ENCODE peak calls at places on chromosomes 13 and 19, in six cellular contexts. W is pons; U is A549; C is activated CD4-positive, alpha-beta T cell treated with anti-CD3 and anti-CD28 coated beads for 24 hours; O is activated naive CD4-positive, alpha-beta T cell treated with Interleukin-2 at 50 U/mL for 16 hours; Q is GM06990. G is an unnamed sample.

GRCh38 chr19:46101293-46101692 is 23.2 kb downstream of the IGFL3 start:
- DNase-seq in W (no peak), U (no peak), C (no peak), O (no peak), Q (no peak), G (no peak)

GRCh38 chr19:51365211-51366049 is 758 bp downstream of the ETFB start:
- DNase-seq in W (peak; percentile 65), U (no peak), C (no peak), O (peak; percentile 21), Q (no peak), G (peak; percentile 30)

GRCh38 chr13:52980695-52981094 is 47.9 kb upstream of the OLFM4 start:
- DNase-seq in W (no peak), U (no peak), C (no peak), O (no peak), Q (no peak), G (no peak)

GRCh38 chr13:41563501-41564001 is 106.2 kb downstream of the RGCC start:
- DNase-seq in W (peak; percentile 89), U (no peak), C (no peak), O (no peak), Q (no peak), G (no peak)

GRCh38 chr13:40969169-40969901 is 49.8 kb downstream of the ELF1 start:
- DNase-seq in W (no peak), U (no peak), C (no peak), O (no peak), Q (no peak), G (no peak)

GRCh38 chr19:46732966-46733692 is 12.7 kb upstream of the FKRP start:
- DNase-seq in W (no peak), U (peak; percentile 47), C (no peak), O (no peak), Q (no peak), G (no peak)

GRCh38 chr19:33831835-33832234 is 35.2 kb downstream of the KCTD15 start:
- DNase-seq in W (no peak), U (no peak), C (no peak), O (no peak), Q (no peak), G (no peak)

GRCh38 chr19:14127929-14128509 is 8.4 kb downstream of the ASF1B start:
- DNase-seq in W (peak; percentile 68), U (no peak), C (no peak), O (no peak), Q (peak; percentile 50), G (no peak)

GRCh38 chr13:50911937-50912624 is 2.5 kb downstream of the RNASEH2B start:
- DNase-seq in W (peak; percentile 86), U (peak; percentile 58), C (peak; percentile 93), O (peak; percentile 91), Q (peak; percentile 76), G (peak; percentile 58)

GRCh38 chr19:46347572-46347883 is 641 bp downstream of the PPP5C start:
- DNase-seq in W (no peak), U (no peak), C (no peak), O (no peak), Q (no peak), G (no peak)

GRCh38 chr19:32688315-32688714 is 3.3 kb upstream of the NUDT19 start:
- DNase-seq in W (no peak), U (no peak), C (no peak), O (no peak), Q (no peak), G (no peak)

GRCh38 chr13:45861352-45861751 is 9.8 kb upstream of the SIAH3 start:
- DNase-seq in W (no peak), U (no peak), C (no peak), O (no peak), Q (no peak), G (no peak)

GRCh38 chr13:46321494-46322225 is 65.4 kb downstream of the RUBCNL start:
- DNase-seq in W (peak; percentile 74), U (peak; percentile 26), C (peak; percentile 63), O (peak; percentile 72), Q (no peak), G (peak; percentile 50)

GRCh38 chr19:16445238-16446107 is 26.3 kb downstream of the EPS15L1 start:
- DNase-seq in W (no peak), U (no peak), C (no peak), O (no peak), Q (peak; percentile 76), G (no peak)

GRCh38 chr19:12052571-12053169 is at the start of gene ZNF878:
- DNase-seq in W (peak; percentile 86), U (no peak), C (peak; percentile 62), O (peak; percentile 56), Q (peak; percentile 83), G (peak; percentile 82)

GRCh38 chr19:55027472-55028337 is 10.4 kb downstream of the GP6 start:
- DNase-seq in W (no peak), U (no peak), C (no peak), O (no peak), Q (no peak), G (no peak)

GRCh38 chr19:41218615-41219507 is at the start of gene AXL:
- DNase-seq in W (peak; percentile 61), U (peak; percentile 97), C (no peak), O (no peak), Q (no peak), G (no peak)

GRCh38 chr13:61247149-61247936 is 168.3 kb downstream of the PCDH20 start:
- DNase-seq in W (no peak), U (no peak), C (no peak), O (no peak), Q (peak; percentile 2), G (no peak)

GRCh38 chr13:60427285-60427684 is 30.3 kb downstream of the TDRD3 start:
- DNase-seq in W (no peak), U (no peak), C (no peak), O (no peak), Q (peak; percentile 55), G (no peak)

GRCh38 chr19:56595548-56595899 is 422 bp downstream of the ZNF71 start:
- DNase-seq in W (no peak), U (no peak), C (no peak), O (no peak), Q (no peak), G (no peak)

GRCh38 chr13:95193509-95194230 is 107.6 kb downstream of the ABCC4 start:
- DNase-seq in W (peak; percentile 37), U (no peak), C (no peak), O (no peak), Q (no peak), G (no peak)

GRCh38 chr13:107121793-107122192 is 553.9 kb upstream of the ARGLU1 start:
- DNase-seq in W (no peak), U (no peak), C (no peak), O (no peak), Q (no peak), G (no peak)

GRCh38 chr19:55959996-55960675 is 12.5 kb downstream of the NLRP8 start:
- DNase-seq in W (no peak), U (no peak), C (no peak), O (no peak), Q (no peak), G (no peak)

GRCh38 chr13:23744315-23744714 is 144.9 kb downstream of the MIPEP start:
- DNase-seq in W (no peak), U (no peak), C (no peak), O (no peak), Q (no peak), G (no peak)

GRCh38 chr19:44752816-44753618 is 4.5 kb downstream of the BCL3 start:
- DNase-seq in W (peak; percentile 54), U (peak; percentile 93), C (peak; percentile 93), O (peak; percentile 95), Q (peak; percentile 95), G (peak; percentile 93)

GRCh38 chr19:45615795-45616708 is 14.0 kb upstream of the GPR4 start:
- DNase-seq in W (no peak), U (peak; percentile 96), C (peak; percentile 82), O (peak; percentile 79), Q (peak; percentile 91), G (no peak)

GRCh38 chr13:64206430-64207225 is 2791.0 kb upstream of the PCDH20 start:
- DNase-seq in W (no peak), U (no peak), C (no peak), O (no peak), Q (no peak), G (no peak)

GRCh38 chr13:75372923-75373841 is 108.8 kb downstream of the TBC1D4 start:
- DNase-seq in W (no peak), U (no peak), C (no peak), O (no peak), Q (no peak), G (no peak)

GRCh38 chr19:50492303-50493052 is 15.8 kb upstream of the GARIN5A start:
- DNase-seq in W (no peak), U (no peak), C (no peak), O (peak; percentile 43), Q (no peak), G (no peak)

GRCh38 chr13:28493740-28494536 is 990 bp downstream of the FLT1 start:
- DNase-seq in W (no peak), U (no peak), C (no peak), O (no peak), Q (no peak), G (no peak)

GRCh38 chr19:51075998-51076397 is 6.7 kb downstream of the KLK14 start:
- DNase-seq in W (no peak), U (no peak), C (no peak), O (no peak), Q (no peak), G (no peak)

GRCh38 chr19:28727133-28727834 is 485.7 kb downstream of the UQCRFS1 start:
- DNase-seq in W (no peak), U (no peak), C (no peak), O (peak; percentile 52), Q (peak; percentile 68), G (no peak)

GRCh38 chr13:100176781-100177389 is 88.0 kb downstream of the PCCA start:
- DNase-seq in W (no peak), U (no peak), C (no peak), O (no peak), Q (no peak), G (no peak)

GRCh38 chr19:8567522-8568172 is 9.6 kb downstream of the MYO1F start:
- DNase-seq in W (peak; percentile 56), U (no peak), C (no peak), O (no peak), Q (no peak), G (no peak)

GRCh38 chr19:19105365-19106060 is 32.8 kb downstream of the TMEM161A start:
- DNase-seq in W (no peak), U (peak; percentile 48), C (no peak), O (no peak), Q (no peak), G (peak; percentile 77)

GRCh38 chr19:34432797-34433196 is 4.6 kb downstream of the UBA2 start:
- DNase-seq in W (no peak), U (no peak), C (no peak), O (no peak), Q (no peak), G (no peak)

GRCh38 chr13:42247883-42248282 is 24.1 kb upstream of the AKAP11 start:
- DNase-seq in W (no peak), U (no peak), C (no peak), O (no peak), Q (no peak), G (no peak)

GRCh38 chr19:50835103-50835784 is 1.9 kb upstream of the KLK15 start:
- DNase-seq in W (no peak), U (peak; percentile 51), C (no peak), O (no peak), Q (no peak), G (no peak)

GRCh38 chr19:16887353-16888265 is 1.2 kb upstream of the F2RL3 start:
- DNase-seq in W (no peak), U (no peak), C (no peak), O (no peak), Q (no peak), G (no peak)

GRCh38 chr13:26985285-26985878 is 186.2 kb downstream of the USP12 start:
- DNase-seq in W (peak; percentile 89), U (peak; percentile 47), C (peak; percentile 50), O (peak; percentile 69), Q (peak; percentile 25), G (peak; percentile 42)

G was measured in HuH-7.5.